ENCODE peak calls at places on chromosomes 4 and X, in six cellular contexts. T is non-pigmented ciliary epithelial cell, P is NCI-H1417, K is sciatic nerve, R is SW 1271, S is mesothelial cell of epicardium. Y is an unnamed sample.

GRCh38 chr4:87819281-87819919 is 13.4 kb upstream of the MEPE start:
- DNase-seq in K (no peak), S (no peak), P (no peak), T (peak), R (no peak), Y (peak)

GRCh38 chrX:134423606-134424005 is 36.4 kb upstream of the HPRT1 start:
- DNase-seq in K (no peak), T (no peak), R (peak), S (no peak), P (peak), Y (peak)

GRCh38 chrX:68822641-68823410 is 6.0 kb upstream of the EFNB1 start:
- DNase-seq in T (no peak), P (peak), S (no peak), R (peak), K (peak), Y (peak)

GRCh38 chr4:31649878-31650277 is 929.7 kb downstream of the PCDH7 start:
- DNase-seq in P (no peak), K (no peak), T (no peak), S (no peak), R (no peak), Y (no peak)

GRCh38 chr4:1516881-1517480 is 110.7 kb upstream of the NKX1-1 start:
- DNase-seq in S (peak), K (no peak), P (no peak), T (no peak), R (no peak), Y (no peak)

GRCh38 chrX:71870337-71871098 is 40.1 kb upstream of the NHSL2 start:
- DNase-seq in K (no peak), T (no peak), S (no peak), R (no peak), P (peak), Y (peak)

GRCh38 chr4:57405359-57405758 is 295.2 kb upstream of the IGFBP7 start:
- DNase-seq in P (peak), K (no peak), T (no peak), R (peak), S (no peak), Y (no peak)

GRCh38 chrX:51860679-51861078 is 32.7 kb upstream of the MAGED1 start:
- DNase-seq in T (no peak), R (peak), S (no peak), P (peak), K (no peak), Y (peak)

GRCh38 chr4:174222266-174222872 is 61.1 kb downstream of the FBXO8 start:
- DNase-seq in T (no peak), K (no peak), S (no peak), R (peak), P (peak), Y (peak)

GRCh38 chrX:40755291-40756249 is 20.2 kb upstream of the MED14 start:
- DNase-seq in P (no peak), T (no peak), S (no peak), K (no peak), R (no peak), Y (no peak)

GRCh38 chrX:16436348-16437188 is 213.4 kb upstream of the S100G start:
- DNase-seq in P (peak), R (peak), K (peak), T (no peak), S (peak), Y (peak)

GRCh38 chr4:54668031-54668611 is 10.4 kb downstream of the KIT start:
- DNase-seq in T (no peak), S (no peak), K (no peak), P (no peak), R (no peak), Y (no peak)

GRCh38 chr4:5051692-5052423 is 578 bp downstream of the STK32B start:
- DNase-seq in S (no peak), P (peak), K (no peak), T (no peak), R (no peak), Y (no peak)

GRCh38 chrX:49221868-49222267 is 11.3 kb downstream of the CACNA1F start:
- DNase-seq in S (no peak), P (no peak), T (no peak), K (no peak), R (no peak), Y (no peak)

GRCh38 chr4:186193851-186194250 is 2.5 kb downstream of the CYP4V2 start:
- DNase-seq in T (no peak), K (no peak), S (no peak), P (no peak), R (no peak), Y (no peak)

GRCh38 chr4:78616046-78616498 is 64.5 kb downstream of the ANXA3 start:
- DNase-seq in P (no peak), R (no peak), T (peak), S (no peak), K (no peak), Y (no peak)